ENCODE peak calls at places on chromosome 9, in six cellular contexts. One of them, this sample, is unnamed.

GRCh38 chr9:120932086-120932818 is 5.7 kb upstream of the TRAF1 start:
- DNase-seq in AG04449: no peak
- DNase-seq in ecto neural progenitor cell: no peak
- DNase-seq in naive thymus-derived CD4-positive, alpha-beta T cell: no peak
- DNase-seq in stimulated activated effector memory CD8-positive, alpha-beta T cell treated with anti-CD3 and anti-CD28 coated beads, Interleukin-12 subunit alpha, Interleukin-12 subunit beta, amount 100 ng/mL, for 72 hours: peak
- DNase-seq in head of caudate nucleus: no peak
- DNase-seq in this sample: peak

GRCh38 chr9:22308177-22308576 is 138.4 kb upstream of the DMRTA1 start:
- DNase-seq in AG04449: no peak
- DNase-seq in ecto neural progenitor cell: no peak
- DNase-seq in naive thymus-derived CD4-positive, alpha-beta T cell: no peak
- DNase-seq in head of caudate nucleus: no peak
- DNase-seq in stimulated activated effector memory CD8-positive, alpha-beta T cell treated with anti-CD3 and anti-CD28 coated beads, Interleukin-12 subunit alpha, Interleukin-12 subunit beta, amount 100 ng/mL, for 72 hours: no peak
- DNase-seq in this sample: no peak

GRCh38 chr9:78884611-78885150 is 587.8 kb downstream of the PSAT1 start:
- DNase-seq in head of caudate nucleus: no peak
- DNase-seq in stimulated activated effector memory CD8-positive, alpha-beta T cell treated with anti-CD3 and anti-CD28 coated beads, Interleukin-12 subunit alpha, Interleukin-12 subunit beta, amount 100 ng/mL, for 72 hours: no peak
- DNase-seq in ecto neural progenitor cell: no peak
- DNase-seq in AG04449: no peak
- DNase-seq in naive thymus-derived CD4-positive, alpha-beta T cell: no peak
- DNase-seq in this sample: no peak

GRCh38 chr9:134396258-134396742 is 70.0 kb downstream of the RXRA start:
- DNase-seq in naive thymus-derived CD4-positive, alpha-beta T cell: peak
- DNase-seq in ecto neural progenitor cell: no peak
- DNase-seq in stimulated activated effector memory CD8-positive, alpha-beta T cell treated with anti-CD3 and anti-CD28 coated beads, Interleukin-12 subunit alpha, Interleukin-12 subunit beta, amount 100 ng/mL, for 72 hours: peak
- DNase-seq in head of caudate nucleus: no peak
- DNase-seq in AG04449: no peak
- DNase-seq in this sample: no peak

GRCh38 chr9:133916159-133916541 is 76.0 kb downstream of the VAV2 start:
- DNase-seq in naive thymus-derived CD4-positive, alpha-beta T cell: no peak
- DNase-seq in stimulated activated effector memory CD8-positive, alpha-beta T cell treated with anti-CD3 and anti-CD28 coated beads, Interleukin-12 subunit alpha, Interleukin-12 subunit beta, amount 100 ng/mL, for 72 hours: no peak
- DNase-seq in AG04449: no peak
- DNase-seq in ecto neural progenitor cell: no peak
- DNase-seq in head of caudate nucleus: peak
- DNase-seq in this sample: no peak

GRCh38 chr9:101472891-101473290 is 37.3 kb upstream of the ALDOB start:
- DNase-seq in naive thymus-derived CD4-positive, alpha-beta T cell: no peak
- DNase-seq in head of caudate nucleus: no peak
- DNase-seq in AG04449: no peak
- DNase-seq in stimulated activated effector memory CD8-positive, alpha-beta T cell treated with anti-CD3 and anti-CD28 coated beads, Interleukin-12 subunit alpha, Interleukin-12 subunit beta, amount 100 ng/mL, for 72 hours: no peak
- DNase-seq in ecto neural progenitor cell: no peak
- DNase-seq in this sample: no peak

GRCh38 chr9:22005700-22006605 is 3.2 kb downstream of the CDKN2B start:
- DNase-seq in head of caudate nucleus: no peak
- DNase-seq in AG04449: no peak
- DNase-seq in ecto neural progenitor cell: no peak
- DNase-seq in stimulated activated effector memory CD8-positive, alpha-beta T cell treated with anti-CD3 and anti-CD28 coated beads, Interleukin-12 subunit alpha, Interleukin-12 subunit beta, amount 100 ng/mL, for 72 hours: no peak
- DNase-seq in naive thymus-derived CD4-positive, alpha-beta T cell: peak
- DNase-seq in this sample: peak

GRCh38 chr9:131676431-131676972 is 63.4 kb downstream of the RAPGEF1 start:
- DNase-seq in ecto neural progenitor cell: no peak
- DNase-seq in AG04449: no peak
- DNase-seq in head of caudate nucleus: no peak
- DNase-seq in naive thymus-derived CD4-positive, alpha-beta T cell: no peak
- DNase-seq in stimulated activated effector memory CD8-positive, alpha-beta T cell treated with anti-CD3 and anti-CD28 coated beads, Interleukin-12 subunit alpha, Interleukin-12 subunit beta, amount 100 ng/mL, for 72 hours: no peak
- DNase-seq in this sample: no peak

GRCh38 chr9:93155716-93156474 is 21.8 kb upstream of the NINJ1 start:
- DNase-seq in ecto neural progenitor cell: no peak
- DNase-seq in stimulated activated effector memory CD8-positive, alpha-beta T cell treated with anti-CD3 and anti-CD28 coated beads, Interleukin-12 subunit alpha, Interleukin-12 subunit beta, amount 100 ng/mL, for 72 hours: no peak
- DNase-seq in AG04449: no peak
- DNase-seq in head of caudate nucleus: peak
- DNase-seq in naive thymus-derived CD4-positive, alpha-beta T cell: no peak
- DNase-seq in this sample: no peak

GRCh38 chr9:132546148-132547051 is 36.0 kb upstream of the BARHL1 start:
- DNase-seq in stimulated activated effector memory CD8-positive, alpha-beta T cell treated with anti-CD3 and anti-CD28 coated beads, Interleukin-12 subunit alpha, Interleukin-12 subunit beta, amount 100 ng/mL, for 72 hours: no peak
- DNase-seq in naive thymus-derived CD4-positive, alpha-beta T cell: no peak
- DNase-seq in ecto neural progenitor cell: peak
- DNase-seq in AG04449: no peak
- DNase-seq in head of caudate nucleus: no peak
- DNase-seq in this sample: no peak

GRCh38 chr9:16396389-16396788 is 474.1 kb downstream of the BNC2 start:
- DNase-seq in stimulated activated effector memory CD8-positive, alpha-beta T cell treated with anti-CD3 and anti-CD28 coated beads, Interleukin-12 subunit alpha, Interleukin-12 subunit beta, amount 100 ng/mL, for 72 hours: no peak
- DNase-seq in ecto neural progenitor cell: no peak
- DNase-seq in AG04449: no peak
- DNase-seq in naive thymus-derived CD4-positive, alpha-beta T cell: no peak
- DNase-seq in head of caudate nucleus: no peak
- DNase-seq in this sample: no peak

GRCh38 chr9:108637340-108637739 is 218.4 kb downstream of the ACTL7B start:
- DNase-seq in naive thymus-derived CD4-positive, alpha-beta T cell: no peak
- DNase-seq in ecto neural progenitor cell: no peak
- DNase-seq in AG04449: no peak
- DNase-seq in head of caudate nucleus: no peak
- DNase-seq in stimulated activated effector memory CD8-positive, alpha-beta T cell treated with anti-CD3 and anti-CD28 coated beads, Interleukin-12 subunit alpha, Interleukin-12 subunit beta, amount 100 ng/mL, for 72 hours: no peak
- DNase-seq in this sample: no peak

GRCh38 chr9:1231998-1232919 is 182.1 kb downstream of the DMRT2 start:
- DNase-seq in naive thymus-derived CD4-positive, alpha-beta T cell: no peak
- DNase-seq in stimulated activated effector memory CD8-positive, alpha-beta T cell treated with anti-CD3 and anti-CD28 coated beads, Interleukin-12 subunit alpha, Interleukin-12 subunit beta, amount 100 ng/mL, for 72 hours: no peak
- DNase-seq in AG04449: no peak
- DNase-seq in ecto neural progenitor cell: no peak
- DNase-seq in head of caudate nucleus: no peak
- DNase-seq in this sample: no peak

GRCh38 chr9:137311171-137311970 is 9.3 kb upstream of the NRARP start:
- DNase-seq in naive thymus-derived CD4-positive, alpha-beta T cell: no peak
- DNase-seq in head of caudate nucleus: no peak
- DNase-seq in ecto neural progenitor cell: peak
- DNase-seq in stimulated activated effector memory CD8-positive, alpha-beta T cell treated with anti-CD3 and anti-CD28 coated beads, Interleukin-12 subunit alpha, Interleukin-12 subunit beta, amount 100 ng/mL, for 72 hours: no peak
- DNase-seq in AG04449: no peak
- DNase-seq in this sample: no peak

GRCh38 chr9:133333566-133333965 is 2.4 kb downstream of the SURF6 start:
- DNase-seq in stimulated activated effector memory CD8-positive, alpha-beta T cell treated with anti-CD3 and anti-CD28 coated beads, Interleukin-12 subunit alpha, Interleukin-12 subunit beta, amount 100 ng/mL, for 72 hours: no peak
- DNase-seq in head of caudate nucleus: peak
- DNase-seq in AG04449: no peak
- DNase-seq in ecto neural progenitor cell: no peak
- DNase-seq in naive thymus-derived CD4-positive, alpha-beta T cell: no peak
- DNase-seq in this sample: no peak

GRCh38 chr9:73039253-73039915 is 86.5 kb upstream of the ALDH1A1 start:
- DNase-seq in AG04449: no peak
- DNase-seq in head of caudate nucleus: no peak
- DNase-seq in stimulated activated effector memory CD8-positive, alpha-beta T cell treated with anti-CD3 and anti-CD28 coated beads, Interleukin-12 subunit alpha, Interleukin-12 subunit beta, amount 100 ng/mL, for 72 hours: no peak
- DNase-seq in ecto neural progenitor cell: no peak
- DNase-seq in naive thymus-derived CD4-positive, alpha-beta T cell: no peak
- DNase-seq in this sample: no peak

GRCh38 chr9:2635922-2636321 is 14.3 kb downstream of the VLDLR start:
- DNase-seq in naive thymus-derived CD4-positive, alpha-beta T cell: no peak
- DNase-seq in AG04449: no peak
- DNase-seq in head of caudate nucleus: no peak
- DNase-seq in ecto neural progenitor cell: no peak
- DNase-seq in stimulated activated effector memory CD8-positive, alpha-beta T cell treated with anti-CD3 and anti-CD28 coated beads, Interleukin-12 subunit alpha, Interleukin-12 subunit beta, amount 100 ng/mL, for 72 hours: no peak
- DNase-seq in this sample: no peak

GRCh38 chr9:7094052-7094451 is 336.3 kb downstream of the KDM4C start:
- DNase-seq in ecto neural progenitor cell: no peak
- DNase-seq in AG04449: no peak
- DNase-seq in naive thymus-derived CD4-positive, alpha-beta T cell: no peak
- DNase-seq in head of caudate nucleus: no peak
- DNase-seq in stimulated activated effector memory CD8-positive, alpha-beta T cell treated with anti-CD3 and anti-CD28 coated beads, Interleukin-12 subunit alpha, Interleukin-12 subunit beta, amount 100 ng/mL, for 72 hours: no peak
- DNase-seq in this sample: no peak

GRCh38 chr9:38706493-38706892 is 13.4 kb downstream of the FAM240B start:
- DNase-seq in head of caudate nucleus: no peak
- DNase-seq in naive thymus-derived CD4-positive, alpha-beta T cell: no peak
- DNase-seq in ecto neural progenitor cell: no peak
- DNase-seq in AG04449: no peak
- DNase-seq in stimulated activated effector memory CD8-positive, alpha-beta T cell treated with anti-CD3 and anti-CD28 coated beads, Interleukin-12 subunit alpha, Interleukin-12 subunit beta, amount 100 ng/mL, for 72 hours: no peak
- DNase-seq in this sample: no peak

GRCh38 chr9:74804018-74804385 is 83.7 kb downstream of the TRPM6 start:
- DNase-seq in AG04449: no peak
- DNase-seq in naive thymus-derived CD4-positive, alpha-beta T cell: no peak
- DNase-seq in stimulated activated effector memory CD8-positive, alpha-beta T cell treated with anti-CD3 and anti-CD28 coated beads, Interleukin-12 subunit alpha, Interleukin-12 subunit beta, amount 100 ng/mL, for 72 hours: no peak
- DNase-seq in ecto neural progenitor cell: no peak
- DNase-seq in head of caudate nucleus: no peak
- DNase-seq in this sample: no peak

GRCh38 chr9:90007516-90008430 is 403.0 kb downstream of the GADD45G start:
- DNase-seq in naive thymus-derived CD4-positive, alpha-beta T cell: no peak
- DNase-seq in head of caudate nucleus: no peak
- DNase-seq in ecto neural progenitor cell: no peak
- DNase-seq in AG04449: peak
- DNase-seq in stimulated activated effector memory CD8-positive, alpha-beta T cell treated with anti-CD3 and anti-CD28 coated beads, Interleukin-12 subunit alpha, Interleukin-12 subunit beta, amount 100 ng/mL, for 72 hours: no peak
- DNase-seq in this sample: no peak

GRCh38 chr9:93083592-93084470 is 12.2 kb upstream of the CARD19 start:
- DNase-seq in naive thymus-derived CD4-positive, alpha-beta T cell: peak
- DNase-seq in head of caudate nucleus: no peak
- DNase-seq in stimulated activated effector memory CD8-positive, alpha-beta T cell treated with anti-CD3 and anti-CD28 coated beads, Interleukin-12 subunit alpha, Interleukin-12 subunit beta, amount 100 ng/mL, for 72 hours: no peak
- DNase-seq in ecto neural progenitor cell: no peak
- DNase-seq in AG04449: no peak
- DNase-seq in this sample: peak

GRCh38 chr9:132543251-132543650 is 39.2 kb upstream of the BARHL1 start:
- DNase-seq in naive thymus-derived CD4-positive, alpha-beta T cell: no peak
- DNase-seq in AG04449: no peak
- DNase-seq in ecto neural progenitor cell: no peak
- DNase-seq in stimulated activated effector memory CD8-positive, alpha-beta T cell treated with anti-CD3 and anti-CD28 coated beads, Interleukin-12 subunit alpha, Interleukin-12 subunit beta, amount 100 ng/mL, for 72 hours: no peak
- DNase-seq in head of caudate nucleus: no peak
- DNase-seq in this sample: no peak